ENCODE peak calls at places on chromosome 5, in eight cellular contexts. P is brain microvascular endothelial cell; W is cardiac muscle cell; L is CD8-positive, alpha-beta memory T cell; V is C1 segment of cervical spinal cord; Q is stimulated activated CD4-positive, alpha-beta T cell treated with anti-CD3 and anti-CD28 coated beads, Interleukin-4, amount 100 ng/mL, for 24 hours; S is T-helper 9 cell; U is Calu3. N is an unnamed sample.

GRCh38 chr5:151026674-151027073 is 6.3 kb downstream of the GPX3 start:
- DNase-seq in U (no peak), V (no peak), Q (no peak), L (no peak), W (peak; percentile 74), S (no peak), P (no peak), N (no peak)

GRCh38 chr5:142740474-142740873 is 29.7 kb upstream of the ARHGAP26 start:
- DNase-seq in V (no peak), P (no peak), Q (no peak), U (no peak), L (no peak), S (no peak), W (no peak), N (no peak)

GRCh38 chr5:87653242-87653641 is 240.5 kb upstream of the CCNH start:
- DNase-seq in V (no peak), P (no peak), U (no peak), L (no peak), S (no peak), Q (no peak), W (no peak), N (no peak)

GRCh38 chr5:38845555-38846378 is at the start of gene OSMR:
- DNase-seq in S (no peak), P (peak; percentile 96), U (peak; percentile 93), Q (no peak), L (no peak), V (peak; percentile 22), W (peak; percentile 100), N (peak; percentile 98)

GRCh38 chr5:17186271-17186670 is 31.2 kb upstream of the BASP1 start:
- DNase-seq in W (no peak), L (no peak), U (no peak), V (no peak), P (no peak), S (no peak), Q (no peak), N (peak; percentile 69)

GRCh38 chr5:153753645-153754432 is 263.4 kb downstream of the GRIA1 start:
- DNase-seq in V (no peak), L (no peak), Q (no peak), W (no peak), P (no peak), S (no peak), U (no peak), N (no peak)

GRCh38 chr5:146130440-146131045 is 25.2 kb upstream of the PLAC8L1 start:
- DNase-seq in V (no peak), Q (no peak), U (no peak), W (peak; percentile 65), S (no peak), P (no peak), L (no peak), N (no peak)

GRCh38 chr5:124707516-124707915 is 38.9 kb downstream of the ZNF608 start:
- DNase-seq in V (no peak), Q (no peak), U (no peak), W (no peak), L (no peak), P (no peak), S (no peak), N (no peak)

GRCh38 chr5:67206381-67207328 is 10.1 kb upstream of the CD180 start:
- DNase-seq in U (peak; percentile 86), Q (peak; percentile 89), P (peak; percentile 9), L (peak; percentile 73), S (peak; percentile 69), V (no peak), W (no peak), N (peak; percentile 9)

GRCh38 chr5:72013741-72014703 is 93.3 kb upstream of the MAP1B start:
- DNase-seq in S (no peak), V (peak; percentile 5), P (peak; percentile 73), W (peak; percentile 65), Q (no peak), U (no peak), L (no peak), N (no peak)

GRCh38 chr5:68962632-68963484 is 131.0 kb upstream of the SLC30A5 start:
- DNase-seq in U (peak; percentile 77), Q (peak; percentile 10), L (no peak), W (peak; percentile 73), V (peak; percentile 27), P (peak; percentile 60), S (no peak), N (peak; percentile 44)

GRCh38 chr5:149438711-149439132 is 59.6 kb upstream of the IL17B start:
- DNase-seq in S (no peak), L (no peak), P (no peak), U (no peak), Q (no peak), W (no peak), V (no peak), N (no peak)

GRCh38 chr5:82351754-82352145 is 73.6 kb upstream of the RPS23 start:
- DNase-seq in W (peak; percentile 87), Q (no peak), S (no peak), P (peak; percentile 70), V (no peak), L (no peak), U (peak; percentile 29), N (no peak)

GRCh38 chr5:147857302-147858129 is 21.0 kb upstream of the SCGB3A2 start:
- DNase-seq in L (peak; percentile 10), P (peak; percentile 73), W (peak; percentile 71), Q (peak; percentile 47), S (peak; percentile 2), U (peak; percentile 76), V (no peak), N (peak; percentile 38)

GRCh38 chr5:32331217-32331926 is 18.6 kb upstream of the MTMR12 start:
- DNase-seq in L (no peak), U (peak; percentile 78), W (no peak), S (no peak), P (no peak), V (no peak), Q (no peak), N (no peak)

GRCh38 chr5:154701181-154701580 is 54.0 kb upstream of the LARP1 start:
- DNase-seq in L (no peak), W (no peak), S (no peak), U (no peak), Q (no peak), P (no peak), V (no peak), N (no peak)

N was measured in MG63.